ENCODE peak calls at places on chromosome 19, in five cellular contexts. L, H, R, D and M are unnamed samples.

GRCh38 chr19:50851620-50852019 is 3.1 kb upstream of the KLK3 start:
- DNase-seq in L (no peak), H (no peak), R (no peak), D (no peak), M (no peak)

GRCh38 chr19:6044056-6044805 is 66.1 kb downstream of the RFX2 start:
- DNase-seq in L (no peak), H (no peak), R (no peak), D (no peak), M (no peak)

GRCh38 chr19:19151418-19151817 is 13.1 kb upstream of the TMEM161A start:
- DNase-seq in L (no peak), H (no peak), R (no peak), D (no peak), M (no peak)

GRCh38 chr19:56133858-56134654 is 7.0 kb upstream of the ZNF444 start:
- DNase-seq in L (no peak), H (peak; percentile 32), R (no peak), D (no peak), M (no peak)

GRCh38 chr19:35585844-35586243 is at the start of gene PMIS2:
- DNase-seq in L (no peak), H (peak; percentile 37), R (no peak), D (no peak), M (no peak)

GRCh38 chr19:34193876-34194275 is 21.6 kb downstream of the LSM14A start:
- DNase-seq in L (no peak), H (no peak), R (no peak), D (no peak), M (no peak)

GRCh38 chr19:294819-295686 is 3.9 kb upstream of the PLPP2 start:
- DNase-seq in L (no peak), H (peak; percentile 29), R (peak; percentile 46), D (no peak), M (no peak)

GRCh38 chr19:23070353-23070781 is 46.5 kb upstream of the ZNF730 start:
- DNase-seq in L (no peak), H (peak; percentile 20), R (peak; percentile 26), D (peak; percentile 52), M (peak; percentile 68)

GRCh38 chr19:41995959-41996797 is 2.1 kb upstream of the ATP1A3 start:
- DNase-seq in L (no peak), H (peak; percentile 63), R (no peak), D (no peak), M (no peak)

GRCh38 chr19:31107096-31107495 is 242.1 kb downstream of the TSHZ3 start:
- DNase-seq in L (no peak), H (no peak), R (no peak), D (no peak), M (no peak)

GRCh38 chr19:29783627-29784190 is 28.1 kb upstream of the CCNE1 start:
- DNase-seq in L (no peak), H (no peak), R (no peak), D (no peak), M (no peak)
- H3K4me3 ChIP-seq in L (no peak overlapping the region), H (no peak overlapping the region), R (no peak overlapping the region), D (no peak overlapping the region), M (no peak overlapping the region)

GRCh38 chr19:21474671-21475181 is 30.7 kb upstream of the ZNF429 start:
- DNase-seq in L (peak; percentile 69), H (no peak), R (peak; percentile 63), D (peak; percentile 89), M (peak; percentile 82)
- TF ChIP-seq POLR2A in L (no peak), H (no peak), R (no peak), D (no peak), M (no peak)

DNA sequence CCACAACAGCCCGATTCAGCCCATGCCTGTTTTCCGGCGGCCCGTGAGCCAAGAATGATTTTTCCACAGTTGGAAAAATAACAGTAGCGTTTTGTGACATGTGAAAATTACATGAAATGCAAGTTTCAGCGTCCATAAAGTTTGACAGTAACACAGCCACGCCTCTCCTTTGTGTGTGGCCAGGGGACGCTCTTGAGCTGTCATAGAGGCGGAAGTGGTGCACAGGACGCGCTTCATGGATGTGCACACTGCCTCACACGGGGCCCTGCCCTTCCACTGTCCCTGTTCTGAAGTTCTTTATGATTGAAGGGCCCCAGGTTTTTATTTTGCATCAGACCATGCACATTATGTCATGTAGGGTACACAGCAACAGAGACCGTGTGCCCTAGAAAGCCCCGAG is 12.4 kb upstream of the ELAVL1 start:
- DNase-seq in L (no peak), H (no peak), R (no peak), D (no peak), M (no peak)
- TF ChIP-seq CTCF in L (no peak), H (no peak), R (no peak), D (no peak), M (no peak)

GRCh38 chr19:40776966-40777794 is 867 bp upstream of the RAB4B start:
- DNase-seq in L (peak; percentile 77), H (peak; percentile 97), R (peak; percentile 95), D (peak; percentile 85), M (peak; percentile 95)

GRCh38 chr19:40777795-40778044 is 327 bp upstream of the RAB4B start:
- DNase-seq in L (no peak), H (no peak), R (no peak), D (no peak), M (no peak)

GRCh38 chr19:40775632-40776022 is 306 bp downstream of the MIA start:
- DNase-seq in L (no peak), H (no peak), R (no peak), D (no peak), M (no peak)

GRCh38 chr19:40776364-40776763 is 1.0 kb downstream of the MIA start:
- DNase-seq in L (no peak), H (no peak), R (no peak), D (no peak), M (no peak)

GRCh38 chr19:40774916-40775631 is at the start of gene MIA:
- DNase-seq in L (no peak), H (no peak), R (no peak), D (no peak), M (no peak)
- H3K4me3 ChIP-seq in L (no peak within 1 kb of the TSS), H (no peak within 1 kb of the TSS), R (no peak within 1 kb of the TSS), D (no peak within 1 kb of the TSS), M (no peak within 1 kb of the TSS)

DNA sequence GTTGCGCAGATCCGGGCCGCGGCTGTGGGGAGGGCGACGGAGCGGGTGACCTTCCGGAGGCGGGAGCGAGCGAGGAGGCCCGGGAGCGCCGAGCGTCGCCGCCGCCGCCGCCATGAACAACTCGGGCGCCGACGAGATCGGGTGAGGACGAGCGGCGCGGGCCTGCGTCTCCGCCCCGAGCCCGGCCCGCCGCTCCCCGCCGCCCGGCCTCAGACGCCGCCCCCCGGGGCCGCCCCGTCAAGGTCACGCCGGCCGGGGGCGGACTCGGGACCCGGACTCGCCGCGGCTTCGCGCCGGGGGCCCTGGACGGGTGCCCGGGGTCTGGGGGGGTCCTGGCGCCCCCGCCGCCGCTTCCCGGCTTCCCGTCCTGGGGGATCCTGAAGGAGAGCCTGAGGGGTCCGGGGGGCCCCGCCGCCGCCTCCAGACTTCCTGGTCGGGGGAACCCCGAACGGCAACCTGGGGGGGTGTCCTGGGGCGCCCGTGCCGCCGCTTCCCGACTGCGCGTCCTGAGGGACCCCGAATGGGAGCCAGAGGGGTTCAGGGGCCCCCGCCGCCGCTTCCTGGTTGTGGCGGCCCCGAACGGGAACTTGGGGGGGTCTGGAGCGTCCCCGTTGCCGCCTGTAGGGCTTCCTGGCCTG is 395 bp downstream of the DAZAP1 start:
- DNase-seq in L (peak; percentile 59), H (no peak), R (no peak), D (peak; percentile 74), M (peak; percentile 74)
- TF ChIP-seq POLR2A in L (peak; percentile 20), H (no peak), R (no peak), D (peak; percentile 13), M (no peak)

GRCh38 chr19:10829967-10830366 is 6.0 kb downstream of the TMED1 start:
- DNase-seq in L (peak; percentile 21), H (no peak), R (no peak), D (no peak), M (no peak)

GRCh38 chr19:10830941-10831779 is 4.9 kb downstream of the TMED1 start:
- DNase-seq in L (peak; percentile 27), H (no peak), R (no peak), D (no peak), M (no peak)

GRCh38 chr19:10830370-10830769 is 5.6 kb downstream of the TMED1 start:
- DNase-seq in L (no peak), H (no peak), R (no peak), D (no peak), M (no peak)

GRCh38 chr19:10826846-10827245 is 9.2 kb downstream of the TMED1 start:
- DNase-seq in L (no peak), H (no peak), R (no peak), D (no peak), M (no peak)

DNA sequence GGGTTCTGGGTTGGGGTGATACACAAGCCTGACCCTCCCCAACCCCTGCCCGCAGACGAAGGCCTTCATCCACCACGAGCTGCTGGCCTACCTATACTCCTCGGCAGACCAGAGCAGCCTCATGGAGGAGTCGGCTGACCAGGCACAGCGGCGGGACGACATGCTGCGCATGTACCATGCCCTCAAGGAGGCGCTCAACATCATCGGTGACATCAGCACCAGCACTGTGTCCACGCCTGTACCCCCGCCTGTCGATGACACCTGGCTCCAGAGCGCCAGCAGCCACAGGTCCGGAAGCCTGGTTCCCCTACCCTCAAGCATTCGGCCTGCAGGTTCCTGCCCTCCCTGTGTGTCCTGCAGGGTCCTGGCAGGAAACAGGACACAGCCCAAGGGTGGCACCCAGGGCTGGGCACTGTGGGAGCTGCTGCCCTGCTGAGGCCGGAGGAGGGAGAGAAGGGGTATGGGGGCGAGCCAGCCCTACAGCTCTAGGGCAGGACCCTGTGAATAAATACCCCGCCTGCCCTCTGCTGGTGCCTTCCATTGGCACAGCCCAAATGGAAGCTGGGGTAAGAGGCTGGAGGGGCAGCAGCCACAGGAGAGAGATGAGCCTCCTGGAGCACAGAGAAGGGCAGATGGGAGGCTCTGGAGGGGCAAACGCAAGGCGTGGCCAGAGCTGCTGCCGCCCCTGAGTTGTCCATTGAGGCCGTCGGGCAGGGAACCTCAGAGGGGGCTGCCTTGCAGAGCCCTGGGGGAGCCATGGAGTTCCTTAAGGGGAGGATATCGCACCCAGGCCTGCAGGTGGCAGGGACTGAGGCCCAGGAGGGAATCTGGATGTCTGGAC is 6.8 kb downstream of the TMED1 start:
- DNase-seq in L (no peak), H (no peak), R (no peak), D (no peak), M (no peak)
- TF ChIP-seq CTCF in L (no peak), H (peak; percentile 15), R (no peak), D (no peak), M (no peak)

GRCh38 chr19:2983351-2984195 is 6.2 kb downstream of the TLE6 start:
- DNase-seq in L (peak; percentile 36), H (no peak), R (peak; percentile 81), D (peak; percentile 62), M (peak; percentile 86)

GRCh38 chr19:2984196-2984490 is 6.8 kb downstream of the TLE6 start:
- DNase-seq in L (no peak), H (no peak), R (no peak), D (no peak), M (no peak)

GRCh38 chr19:2989236-2989946 is 12.0 kb downstream of the TLE6 start:
- DNase-seq in L (no peak), H (no peak), R (no peak), D (no peak), M (no peak)

GRCh38 chr19:2988568-2988967 is 11.2 kb downstream of the TLE6 start:
- DNase-seq in L (no peak), H (no peak), R (no peak), D (no peak), M (no peak)

DNA sequence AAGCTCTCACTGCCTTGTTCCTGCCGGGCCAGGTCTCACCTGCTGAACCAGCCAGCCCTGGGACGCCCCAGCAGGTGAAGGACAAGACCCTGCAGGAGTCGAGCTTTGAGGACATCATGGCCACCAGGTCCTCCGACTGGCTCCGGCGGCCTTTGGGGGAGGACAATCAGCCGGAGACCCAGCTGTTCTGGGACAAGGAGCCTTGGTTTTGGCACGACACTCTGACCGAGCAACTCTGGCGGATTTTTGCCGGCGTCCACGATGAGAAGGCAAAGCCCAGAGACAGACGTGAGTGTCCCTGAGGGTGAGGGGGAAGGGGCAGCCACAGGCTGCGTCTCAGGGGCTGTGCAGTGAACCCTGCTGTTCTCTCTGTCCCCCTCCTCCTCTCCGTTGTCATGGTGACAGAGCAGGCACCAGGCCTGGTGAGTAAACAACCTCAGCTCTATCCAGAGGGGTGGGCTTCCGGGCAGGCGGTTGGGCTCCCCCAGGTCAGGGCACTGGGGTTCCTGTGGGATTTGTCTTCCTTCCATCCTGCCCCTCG is 9.7 kb downstream of the TLE6 start:
- DNase-seq in L (no peak), H (no peak), R (no peak), D (no peak), M (no peak)
- H3K4me3 ChIP-seq in L (no peak overlapping the region), H (no peak overlapping the region), R (no peak overlapping the region), D (no peak overlapping the region), M (no peak overlapping the region)